ENCODE peak calls at places on chromosomes 13 and 19, in six cellular contexts. Q is SK-N-DZ, F is MCF 10A, I is sigmoid colon, D is NCI-H1436, G is ecto neural progenitor cell. K is an unnamed sample.

GRCh38 chr19:16603090-16603489 is 24.9 kb downstream of the MED26 start:
- DNase-seq in Q (no peak), I (no peak), G (no peak), F (no peak), D (no peak), K (no peak)

GRCh38 chr19:48878219-48879024 is 6.2 kb downstream of the PPP1R15A start:
- DNase-seq in G (no peak), Q (no peak), D (no peak), I (no peak), F (no peak), K (peak)

GRCh38 chr19:16326401-16327130 is 1.9 kb downstream of the KLF2 start:
- DNase-seq in I (no peak), D (no peak), G (no peak), F (no peak), Q (no peak), K (peak)

GRCh38 chr13:97222934-97223710 is 989 bp downstream of the MBNL2 start:
- DNase-seq in D (no peak), I (no peak), G (no peak), F (no peak), Q (no peak), K (no peak)

GRCh38 chr19:34459614-34460013 is 21.9 kb upstream of the WTIP start:
- DNase-seq in I (no peak), G (no peak), Q (no peak), D (no peak), F (no peak), K (no peak)

GRCh38 chr13:98751397-98752110 is 918 bp downstream of the SLC15A1 start:
- DNase-seq in D (no peak), G (peak), I (no peak), Q (no peak), F (no peak), K (no peak)

GRCh38 chr13:53238241-53238640 is 209.6 kb downstream of the OLFM4 start:
- DNase-seq in F (no peak), D (no peak), Q (no peak), G (no peak), I (no peak), K (no peak)

GRCh38 chr19:41999071-41999877 is 5.2 kb upstream of the ATP1A3 start:
- DNase-seq in D (no peak), G (peak), F (no peak), I (no peak), Q (no peak), K (no peak)

K was measured in posterior vena cava.